ENCODE peak calls at places on chromosomes 13 and 19, in seven cellular contexts. F is tibial artery; I is stimulated activated CD4-positive, alpha-beta T cell treated with anti-CD3 and anti-CD28 coated beads, Interleukin-2, amount 100 ng/mL, for 48 hours; G is activated CD4-positive, alpha-beta T cell treated with anti-CD3 and anti-CD28 coated beads, Interleukin-2, amount 10 ng/mL, durations not matched to agents 7 days and 5 days; H is ELR; S is BE2C; O is mucosa of descending colon. Q is an unnamed sample.

GRCh38 chr19:34275705-34276104 is 21.4 kb downstream of the GARRE1 start:
- DNase-seq in F (no peak), I (no peak), G (no peak), H (no peak), S (no peak), O (no peak), Q (no peak)

GRCh38 chr13:44601596-44601995 is 25.5 kb upstream of the TSC22D1 start:
- DNase-seq in F (no peak), I (no peak), G (no peak), H (no peak), S (no peak), O (no peak), Q (no peak)

GRCh38 chr19:4660181-4660791 is 9.9 kb downstream of the MYDGF start:
- DNase-seq in F (no peak), I (no peak), G (peak; percentile 44), H (peak; percentile 39), S (peak; percentile 66), O (peak; percentile 62), Q (no peak)

GRCh38 chr13:84137292-84137691 is 255.0 kb upstream of the SLITRK1 start:
- DNase-seq in F (no peak), I (peak; percentile 3), G (peak; percentile 80), H (peak; percentile 74), S (no peak), O (no peak), Q (no peak)

GRCh38 chr13:110197041-110197440 is 109.9 kb downstream of the COL4A1 start:
- DNase-seq in F (no peak), I (no peak), G (no peak), H (no peak), S (no peak), O (no peak), Q (peak; percentile 3)

GRCh38 chr19:31510635-31511034 is 161.4 kb upstream of the TSHZ3 start:
- DNase-seq in F (no peak), I (no peak), G (no peak), H (no peak), S (no peak), O (no peak), Q (no peak)

GRCh38 chr19:9306443-9306842 is 3.2 kb downstream of the ZNF699 start:
- DNase-seq in F (no peak), I (no peak), G (no peak), H (peak; percentile 82), S (no peak), O (no peak), Q (no peak)

GRCh38 chr13:29106651-29107050 is 286.5 kb downstream of the MTUS2 start:
- DNase-seq in F (no peak), I (no peak), G (no peak), H (peak; percentile 38), S (no peak), O (no peak), Q (no peak)

GRCh38 chr13:36475468-36475867 is 43.2 kb downstream of the CCNA1 start:
- DNase-seq in F (no peak), I (no peak), G (peak; percentile 7), H (peak; percentile 40), S (no peak), O (no peak), Q (no peak)

GRCh38 chr13:33152389-33152788 is 133.2 kb downstream of the STARD13 start:
- DNase-seq in F (no peak), I (no peak), G (no peak), H (no peak), S (no peak), O (no peak), Q (no peak)

GRCh38 chr13:80217614-80218456 is 123.1 kb downstream of the SPRY2 start:
- DNase-seq in F (no peak), I (no peak), G (no peak), H (peak; percentile 57), S (no peak), O (no peak), Q (no peak)

GRCh38 chr19:24073807-24074206 is 13.2 kb upstream of the ZNF254 start:
- DNase-seq in F (no peak), I (no peak), G (no peak), H (no peak), S (no peak), O (no peak), Q (no peak)

GRCh38 chr13:39913928-39914327 is 258.5 kb downstream of the COG6 start:
- DNase-seq in F (peak; percentile 51), I (no peak), G (no peak), H (no peak), S (no peak), O (no peak), Q (no peak)

GRCh38 chr13:19927117-19927734 is 31.3 kb upstream of the ZMYM2 start:
- DNase-seq in F (no peak), I (no peak), G (no peak), H (peak; percentile 55), S (no peak), O (no peak), Q (no peak)

GRCh38 chr13:92188574-92188973 is 790.2 kb downstream of the GPC5 start:
- DNase-seq in F (no peak), I (no peak), G (no peak), H (no peak), S (no peak), O (no peak), Q (no peak)

GRCh38 chr19:13788991-13789390 is 6.3 kb upstream of the ZSWIM4 start:
- DNase-seq in F (peak; percentile 58), I (no peak), G (peak; percentile 57), H (peak; percentile 34), S (no peak), O (no peak), Q (no peak)

GRCh38 chr19:16143399-16144215 is at the start of gene HSH2D:
- DNase-seq in F (no peak), I (peak; percentile 55), G (peak; percentile 93), H (peak; percentile 26), S (no peak), O (peak; percentile 92), Q (peak; percentile 95)

GRCh38 chr19:41352609-41353465 is 885 bp downstream of the TGFB1 start:
- DNase-seq in F (peak; percentile 64), I (peak; percentile 69), G (peak; percentile 77), H (peak; percentile 71), S (peak; percentile 72), O (peak; percentile 79), Q (peak; percentile 92)

GRCh38 chr19:13120817-13121216 is 2.8 kb downstream of the NACC1 start:
- DNase-seq in F (no peak), I (no peak), G (no peak), H (peak; percentile 86), S (no peak), O (no peak), Q (no peak)

GRCh38 chr13:48831248-48831647 is 144.5 kb upstream of the FNDC3A start:
- DNase-seq in F (no peak), I (no peak), G (no peak), H (peak; percentile 8), S (no peak), O (no peak), Q (no peak)

GRCh38 chr13:98839826-98840769 is 87.6 kb upstream of the SLC15A1 start:
- DNase-seq in F (peak; percentile 48), I (peak; percentile 30), G (peak; percentile 50), H (peak; percentile 74), S (peak; percentile 78), O (peak; percentile 57), Q (no peak)

GRCh38 chr19:54364775-54365257 is at the start of gene LAIR1:
- DNase-seq in F (peak; percentile 41), I (no peak), G (peak; percentile 61), H (no peak), S (no peak), O (peak; percentile 51), Q (peak; percentile 77)

GRCh38 chr13:40430234-40430633 is 236.2 kb downstream of the FOXO1 start:
- DNase-seq in F (no peak), I (no peak), G (no peak), H (no peak), S (no peak), O (no peak), Q (no peak)

GRCh38 chr19:46753420-46754155 is 7.3 kb upstream of the STRN4 start:
- DNase-seq in F (peak; percentile 46), I (peak; percentile 62), G (peak; percentile 83), H (peak; percentile 56), S (peak; percentile 79), O (peak; percentile 81), Q (peak; percentile 84)

GRCh38 chr19:6697291-6697690 is 23.2 kb downstream of the C3 start:
- DNase-seq in F (no peak), I (no peak), G (no peak), H (no peak), S (no peak), O (no peak), Q (no peak)

GRCh38 chr19:7506385-7507328 is 9.2 kb upstream of the ZNF358 start:
- DNase-seq in F (peak; percentile 87), I (no peak), G (peak; percentile 48), H (peak; percentile 90), S (peak; percentile 98), O (peak; percentile 96), Q (peak; percentile 88)

GRCh38 chr13:27728271-27728670 is 64.0 kb upstream of the GSX1 start:
- DNase-seq in F (no peak), I (no peak), G (no peak), H (peak; percentile 15), S (no peak), O (no peak), Q (no peak)

GRCh38 chr19:3821156-3821555 is 35.0 kb upstream of the MATK start:
- DNase-seq in F (no peak), I (no peak), G (no peak), H (no peak), S (no peak), O (no peak), Q (no peak)

GRCh38 chr19:43483281-43483680 is 17.9 kb upstream of the LYPD3 start:
- DNase-seq in F (no peak), I (no peak), G (no peak), H (no peak), S (no peak), O (no peak), Q (no peak)

GRCh38 chr19:5809053-5809452 is 4.2 kb downstream of the NRTN start:
- DNase-seq in F (no peak), I (no peak), G (no peak), H (no peak), S (no peak), O (no peak), Q (no peak)

GRCh38 chr13:112952759-112953541 is 16.1 kb upstream of the MCF2L start:
- DNase-seq in F (no peak), I (no peak), G (no peak), H (no peak), S (no peak), O (no peak), Q (peak; percentile 49)

GRCh38 chr19:12772323-12772722 is 3.0 kb downstream of the HOOK2 start:
- DNase-seq in F (no peak), I (no peak), G (no peak), H (no peak), S (no peak), O (no peak), Q (no peak)

Q was measured in cardiac septum.